ENCODE peak calls at places on chromosomes 2 and 18, in seven cellular contexts. R is mesenchymal stem cell, F is neuronal stem cell, G is H1, V is trophoblast cell, K is IMR-90, S is H9. E is an unnamed sample.

GRCh38 chr2:69958480-69958879 is 3.0 kb downstream of the ASPRV1 start:
- DNase-seq in R (no peak), F (no peak), G (no peak), V (no peak), K (no peak), S (peak), E (no peak)

GRCh38 chr18:3508576-3509559 is 58.9 kb downstream of the TGIF1 start:
- DNase-seq in R (peak), F (no peak), G (no peak), V (no peak), K (no peak), S (peak), E (no peak)

GRCh38 chr2:224400174-224400810 is 1.6 kb downstream of the FAM124B start:
- DNase-seq in R (no peak), F (no peak), G (no peak), V (no peak), K (no peak), S (no peak), E (no peak)

GRCh38 chr2:74540291-74540690 is 10.6 kb downstream of the HTRA2 start:
- DNase-seq in R (no peak), F (no peak), G (no peak), V (no peak), K (no peak), S (no peak), E (no peak)

GRCh38 chr2:101766871-101767739 is 69.6 kb downstream of the MAP4K4 start:
- DNase-seq in R (peak), F (peak), G (no peak), V (peak), K (peak), S (no peak), E (peak)

GRCh38 chr2:241692448-241692847 is 5.8 kb upstream of the DTYMK start:
- DNase-seq in R (peak), F (no peak), G (no peak), V (peak), K (peak), S (no peak), E (peak)

GRCh38 chr2:232170391-232170790 is 208.2 kb upstream of the ALPP start:
- DNase-seq in R (no peak), F (no peak), G (no peak), V (no peak), K (no peak), S (no peak), E (no peak)

GRCh38 chr2:101516833-101517690 is 42.1 kb upstream of the RFX8 start:
- DNase-seq in R (peak), F (no peak), G (no peak), V (peak), K (peak), S (no peak), E (no peak)

GRCh38 chr2:181741756-181742155 is 61.4 kb upstream of the NEUROD1 start:
- DNase-seq in R (peak), F (no peak), G (no peak), V (no peak), K (peak), S (no peak), E (no peak)

GRCh38 chr18:44594779-44595467 is 85.8 kb upstream of the SETBP1 start:
- DNase-seq in R (peak), F (no peak), G (no peak), V (peak), K (peak), S (no peak), E (peak)

GRCh38 chr2:586518-587370 is 90.5 kb downstream of the TMEM18 start:
- DNase-seq in R (no peak), F (peak), G (peak), V (no peak), K (no peak), S (no peak), E (no peak)

GRCh38 chr2:101119431-101119830 is 31.8 kb downstream of the TBC1D8 start:
- DNase-seq in R (no peak), F (no peak), G (no peak), V (no peak), K (peak), S (no peak), E (no peak)

GRCh38 chr2:156017486-156017885 is 315.0 kb downstream of the NR4A2 start:
- DNase-seq in R (no peak), F (no peak), G (no peak), V (peak), K (no peak), S (no peak), E (no peak)

GRCh38 chr18:13137939-13138821 is 80.4 kb upstream of the LDLRAD4 start:
- DNase-seq in R (no peak), F (no peak), G (no peak), V (peak), K (peak), S (no peak), E (no peak)

GRCh38 chr18:28284132-28284531 is 107.2 kb upstream of the CDH2 start:
- DNase-seq in R (peak), F (no peak), G (no peak), V (no peak), K (peak), S (no peak), E (no peak)

GRCh38 chr2:196758474-196759377 is 40.8 kb downstream of the GTF3C3 start:
- DNase-seq in R (peak), F (no peak), G (no peak), V (peak), K (peak), S (no peak), E (no peak)

GRCh38 chr18:62829936-62830335 is 114.6 kb downstream of the PHLPP1 start:
- DNase-seq in R (peak), F (no peak), G (no peak), V (peak), K (peak), S (no peak), E (no peak)

GRCh38 chr2:12321886-12322285 is 394.9 kb upstream of the TRIB2 start:
- DNase-seq in R (peak), F (no peak), G (no peak), V (no peak), K (peak), S (no peak), E (no peak)

GRCh38 chr2:230664128-230664527 is 48.5 kb upstream of the CAB39 start:
- DNase-seq in R (no peak), F (no peak), G (no peak), V (no peak), K (peak), S (no peak), E (no peak)

GRCh38 chr2:32166115-32166549 is 468 bp downstream of the SLC30A6 start:
- DNase-seq in R (no peak), F (no peak), G (no peak), V (no peak), K (no peak), S (no peak), E (no peak)

GRCh38 chr2:188853307-188853706 is 120.9 kb upstream of the COL3A1 start:
- DNase-seq in R (peak), F (no peak), G (no peak), V (no peak), K (peak), S (no peak), E (no peak)

GRCh38 chr2:51031004-51031791 is 734 bp downstream of the NRXN1 start:
- DNase-seq in R (no peak), F (no peak), G (no peak), V (no peak), K (no peak), S (no peak), E (no peak)

GRCh38 chr2:28643324-28643723 is 108.3 kb upstream of the PPP1CB start:
- DNase-seq in R (no peak), F (no peak), G (no peak), V (peak), K (no peak), S (no peak), E (no peak)

GRCh38 chr2:30714811-30715709 is 92.2 kb downstream of the CAPN13 start:
- DNase-seq in R (peak), F (no peak), G (peak), V (no peak), K (no peak), S (peak), E (peak)

GRCh38 chr2:69601179-69601612 is 42.3 kb downstream of the AAK1 start:
- DNase-seq in R (peak), F (no peak), G (no peak), V (peak), K (peak), S (no peak), E (peak)

GRCh38 chr2:161059388-161059787 is 100.8 kb upstream of the TANK start:
- DNase-seq in R (no peak), F (no peak), G (no peak), V (no peak), K (no peak), S (no peak), E (no peak)
- H2BK5ac ChIP-seq in R (no peak), F (no peak), G (no peak), V (no peak), K (no peak), S (no peak), E (no peak)

GRCh38 chr2:98458667-98459380 is 14.2 kb downstream of the INPP4A start:
- DNase-seq in R (no peak), F (no peak), G (no peak), V (no peak), K (no peak), S (no peak), E (no peak)

GRCh38 chr2:98463081-98463481 is 18.4 kb downstream of the INPP4A start:
- DNase-seq in R (no peak), F (no peak), G (no peak), V (no peak), K (no peak), S (no peak), E (no peak)

GRCh38 chr2:98459776-98460175 is 15.1 kb downstream of the INPP4A start:
- DNase-seq in R (peak), F (no peak), G (no peak), V (no peak), K (peak), S (no peak), E (no peak)

GRCh38 chr2:98461650-98462049 is 17.0 kb downstream of the INPP4A start:
- DNase-seq in R (no peak), F (no peak), G (no peak), V (no peak), K (no peak), S (no peak), E (no peak)

DNA sequence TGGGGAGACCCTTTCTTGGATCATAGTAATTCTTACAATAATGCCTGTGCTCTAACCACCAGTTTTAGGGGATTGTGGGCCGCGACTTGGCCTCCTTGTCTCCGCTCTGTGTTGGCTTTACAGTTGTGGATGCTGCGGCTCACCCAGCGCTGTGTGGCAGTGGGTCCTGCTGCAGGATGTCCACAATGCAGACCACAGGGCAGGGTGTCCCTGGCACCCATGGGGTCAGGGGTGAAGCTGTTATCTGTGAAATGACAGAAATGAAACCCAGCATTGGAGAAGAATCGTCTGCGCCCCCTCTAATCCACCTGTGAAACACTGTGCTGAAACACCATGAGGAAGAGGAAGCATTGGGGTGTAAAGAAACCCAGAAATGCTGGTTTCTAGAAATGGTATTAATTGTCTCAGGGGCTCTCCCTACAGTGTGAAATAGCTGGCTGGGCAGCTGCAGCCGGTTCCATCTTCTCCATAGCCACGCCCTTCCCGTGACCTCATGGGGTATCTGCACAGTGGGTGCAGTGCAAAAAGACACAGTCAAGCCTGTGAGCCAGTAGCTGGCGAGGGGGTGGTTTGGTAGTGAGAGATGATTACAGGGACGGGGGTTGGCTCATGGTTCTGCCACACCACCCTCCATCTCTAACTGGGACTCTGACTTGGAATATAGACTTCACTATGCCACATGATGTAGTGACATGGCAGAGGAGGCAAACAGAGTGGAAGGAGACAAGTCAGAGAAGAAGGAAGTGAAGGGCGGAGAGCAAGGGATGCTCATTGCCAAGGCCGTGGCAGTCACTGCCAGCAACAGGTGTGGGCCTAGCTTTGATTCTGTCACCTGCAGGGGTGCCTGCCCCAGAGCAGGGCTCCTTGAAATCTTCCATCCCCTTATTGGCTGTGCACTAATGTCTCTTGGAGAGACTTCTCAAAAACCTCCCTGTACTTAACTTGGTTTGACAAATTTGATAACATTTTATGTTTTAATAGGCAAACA is 16.2 kb downstream of the INPP4A start:
- DNase-seq in R (no peak), F (no peak), G (no peak), V (no peak), K (no peak), S (no peak), E (no peak)
- H2BK5ac ChIP-seq in R (no peak), F (no peak), G (no peak), V (no peak), K (no peak), S (no peak), E (no peak)

DNA sequence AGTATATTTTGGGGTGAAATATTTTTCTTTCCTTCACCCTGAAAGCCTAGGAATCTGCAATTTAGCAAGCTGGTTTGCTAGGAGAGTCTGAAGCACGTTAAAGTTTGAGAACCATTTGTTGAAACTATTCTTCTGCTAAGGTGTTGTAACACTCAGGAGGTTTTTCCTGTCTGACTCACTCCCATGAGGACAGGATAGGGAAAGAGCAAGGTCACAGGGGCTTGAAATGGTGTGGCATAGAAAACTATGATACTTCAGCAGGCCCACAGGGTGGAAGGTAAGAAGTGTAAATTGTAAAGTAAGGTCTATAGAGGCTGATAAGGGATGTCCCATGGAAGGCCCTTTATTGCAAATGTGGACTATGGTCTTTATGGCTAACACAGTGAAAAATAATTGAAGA is 177.7 kb upstream of the ZC3H15 start:
- DNase-seq in R (peak), F (no peak), G (no peak), V (peak), K (peak), S (no peak), E (peak)
- H2BK5ac ChIP-seq in R (no peak), F (no peak), G (no peak), V (no peak), K (no peak), S (no peak), E (no peak)

GRCh38 chr2:10274983-10275802 is 27.5 kb upstream of the HPCAL1 start:
- DNase-seq in R (no peak), F (no peak), G (no peak), V (no peak), K (no peak), S (no peak), E (no peak)

GRCh38 chr2:10272464-10272863 is 30.2 kb upstream of the HPCAL1 start:
- DNase-seq in R (no peak), F (no peak), G (no peak), V (no peak), K (no peak), S (no peak), E (no peak)

GRCh38 chr2:10271946-10272345 is 30.8 kb upstream of the HPCAL1 start:
- DNase-seq in R (no peak), F (no peak), G (no peak), V (no peak), K (no peak), S (no peak), E (no peak)

GRCh38 chr2:10274376-10274775 is 28.3 kb upstream of the HPCAL1 start:
- DNase-seq in R (no peak), F (no peak), G (no peak), V (no peak), K (no peak), S (no peak), E (no peak)

DNA sequence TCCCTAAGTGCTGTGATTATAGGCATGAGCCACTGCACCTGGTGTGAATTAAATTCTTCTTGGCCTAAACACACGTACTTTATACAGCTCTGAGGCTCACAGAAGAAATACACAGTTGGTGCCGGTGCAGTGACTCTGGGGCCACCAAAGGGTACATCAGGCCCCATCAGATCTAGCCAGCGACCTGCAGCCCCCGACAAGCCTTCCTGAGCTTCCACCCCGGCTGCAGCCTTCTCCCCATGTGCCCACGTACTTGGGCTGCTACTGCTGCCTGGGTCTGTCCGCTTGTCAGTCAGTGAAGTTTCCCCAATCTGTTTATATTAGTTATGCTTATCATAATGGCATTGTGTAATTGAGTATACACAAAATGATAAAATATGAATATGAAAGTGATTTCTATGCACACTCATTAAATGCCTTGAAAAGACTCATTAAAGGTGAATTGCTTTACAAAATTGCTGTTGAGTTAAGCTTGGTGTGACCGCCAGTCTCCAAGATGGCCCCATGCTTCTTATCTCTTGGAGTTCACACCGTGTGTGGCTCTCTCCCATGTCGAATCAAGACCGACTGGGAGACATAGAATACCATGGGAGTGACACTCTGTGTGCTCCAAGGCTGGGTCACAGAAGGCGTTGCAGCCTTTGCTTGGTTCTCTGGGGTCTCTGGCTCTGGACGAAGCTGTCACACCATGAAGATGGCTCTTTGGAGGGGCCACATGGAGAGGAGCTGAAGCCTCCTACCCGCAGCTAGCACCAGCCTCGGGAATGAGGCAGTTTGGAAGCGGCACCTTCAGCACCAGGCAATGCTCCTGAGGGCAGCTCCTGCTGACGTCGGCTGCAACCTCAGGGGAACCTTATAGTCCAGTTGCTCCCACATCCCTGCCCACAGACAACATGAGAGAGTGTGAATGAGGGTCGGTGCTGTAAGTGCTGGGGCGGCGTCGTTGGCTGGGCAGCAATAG is 29.2 kb upstream of the HPCAL1 start:
- DNase-seq in R (no peak), F (no peak), G (no peak), V (no peak), K (no peak), S (peak), E (no peak)
- H2BK5ac ChIP-seq in R (no peak), F (no peak), G (no peak), V (no peak), K (no peak), S (no peak), E (no peak)

GRCh38 chr2:48965204-48965603 is 189.1 kb downstream of the FSHR start:
- DNase-seq in R (no peak), F (no peak), G (no peak), V (no peak), K (no peak), S (no peak), E (peak)

GRCh38 chr2:48961009-48961408 is 193.3 kb downstream of the FSHR start:
- DNase-seq in R (no peak), F (no peak), G (no peak), V (no peak), K (no peak), S (no peak), E (no peak)
- H2BK5ac ChIP-seq in R (no peak), F (no peak), G (no peak), V (no peak), K (no peak), S (no peak), E (no peak)

GRCh38 chr2:233477548-233478433 is 88.8 kb downstream of the USP40 start:
- DNase-seq in R (no peak), F (no peak), G (no peak), V (no peak), K (no peak), S (no peak), E (no peak)

GRCh38 chr2:233476083-233476410 is 90.5 kb downstream of the USP40 start:
- DNase-seq in R (no peak), F (no peak), G (no peak), V (no peak), K (no peak), S (no peak), E (no peak)

GRCh38 chr2:233479616-233480489 is 86.7 kb downstream of the USP40 start:
- DNase-seq in R (no peak), F (no peak), G (no peak), V (no peak), K (no peak), S (no peak), E (no peak)

GRCh38 chr2:233473878-233474277 is 92.7 kb downstream of the USP40 start:
- DNase-seq in R (no peak), F (no peak), G (no peak), V (no peak), K (no peak), S (no peak), E (no peak)

GRCh38 chr2:233476651-233477547 is 89.7 kb downstream of the USP40 start:
- DNase-seq in R (no peak), F (no peak), G (no peak), V (no peak), K (no peak), S (no peak), E (no peak)
- H2BK5ac ChIP-seq in R (no peak), F (no peak), G (no peak), V (no peak), K (no peak), S (no peak), E (no peak)